ENCODE peak calls at places on chromosomes 5 and 9, in six cellular contexts. M, T, U, R, L and E are unnamed samples.

GRCh38 chr5:72015103-72015548 is 92.1 kb upstream of the MAP1B start:
- DNase-seq in M (peak), T (peak), U (peak), R (no peak), L (no peak), E (peak)

GRCh38 chr5:82018462-82018861 is 46.6 kb downstream of the ATG10 start:
- DNase-seq in M (peak), T (no peak), U (peak), R (no peak), L (no peak), E (no peak)

GRCh38 chr5:175847503-175847902 is 23.9 kb upstream of the CPLX2 start:
- DNase-seq in M (no peak), T (no peak), U (no peak), R (no peak), L (no peak), E (no peak)

GRCh38 chr9:114276908-114277821 is 45.7 kb upstream of the ORM1 start:
- DNase-seq in M (peak), T (peak), U (no peak), R (no peak), L (peak), E (no peak)

GRCh38 chr9:106920701-106921283 is 57.8 kb downstream of the ZNF462 start:
- DNase-seq in M (peak), T (peak), U (peak), R (no peak), L (no peak), E (peak)

GRCh38 chr9:104836767-104837166 is 72.8 kb downstream of the NIPSNAP3B start:
- DNase-seq in M (no peak), T (no peak), U (no peak), R (no peak), L (no peak), E (no peak)

GRCh38 chr9:93676310-93677054 is 100.1 kb downstream of the PHF2 start:
- DNase-seq in M (no peak), T (no peak), U (no peak), R (no peak), L (peak), E (no peak)

GRCh38 chr5:126680215-126680817 is 79.6 kb downstream of the PHAX start:
- DNase-seq in M (peak), T (peak), U (no peak), R (no peak), L (no peak), E (no peak)

GRCh38 chr5:34957857-34958690 is 28.7 kb downstream of the DNAJC21 start:
- DNase-seq in M (peak), T (peak), U (peak), R (no peak), L (no peak), E (no peak)

GRCh38 chr9:91825422-91825821 is 124.6 kb downstream of the ROR2 start:
- DNase-seq in M (peak), T (peak), U (no peak), R (no peak), L (no peak), E (no peak)

GRCh38 chr5:55173696-55174101 is 722 bp upstream of the CDC20B start:
- DNase-seq in M (no peak), T (no peak), U (no peak), R (no peak), L (no peak), E (no peak)